ENCODE peak calls at places on chromosomes 12 and 14, in four cellular contexts. A is K562, J is GM12878, W is HepG2. S is an unnamed sample.

GRCh38 chr12:109963330-109963729 is 32.8 kb downstream of the GIT2 start:
- DNase-seq in W (no peak), A (no peak), J (no peak), S (no peak)

GRCh38 chr12:48972213-48973021 is 882 bp upstream of the WNT10B start:
- DNase-seq in W (no peak), A (no peak), J (no peak), S (no peak)

GRCh38 chr14:101599234-101599885 is 38.1 kb downstream of the DIO3 start:
- DNase-seq in J (no peak), W (no peak), A (no peak), S (no peak)

GRCh38 chr12:63826002-63826585 is 18.4 kb upstream of the SRGAP1 start:
- DNase-seq in A (peak; percentile 29), J (no peak), W (peak; percentile 56), S (peak; percentile 66)

GRCh38 chr12:83574142-83574541 is 887.4 kb downstream of the TMTC2 start:
- DNase-seq in W (no peak), J (no peak), A (no peak), S (no peak)

GRCh38 chr14:97442363-97442762 is 645.2 kb downstream of the VRK1 start:
- DNase-seq in W (no peak), A (no peak), J (peak; percentile 21), S (no peak)

GRCh38 chr14:71764701-71765347 is 167.4 kb upstream of the RGS6 start:
- DNase-seq in A (no peak), W (no peak), J (no peak), S (no peak)

GRCh38 chr12:31600252-31600651 is 9.3 kb upstream of the DENND5B start:
- DNase-seq in J (no peak), W (no peak), A (peak; percentile 24), S (no peak)

GRCh38 chr12:124646385-124647230 is 79.2 kb upstream of the NCOR2 start:
- DNase-seq in A (no peak), W (no peak), J (peak; percentile 5), S (no peak)

GRCh38 chr14:24240110-24240918 is 2.1 kb downstream of the TINF2 start:
- DNase-seq in W (no peak), J (no peak), A (no peak), S (no peak)

GRCh38 chr12:102372112-102372511 is 108.3 kb downstream of the IGF1 start:
- DNase-seq in W (no peak), A (no peak), J (no peak), S (no peak)

GRCh38 chr14:58941666-58942065 is 246.8 kb upstream of the DAAM1 start:
- DNase-seq in J (no peak), W (no peak), A (no peak), S (no peak)

GRCh38 chr14:83779266-83779665 is 1750.7 kb upstream of the FLRT2 start:
- DNase-seq in W (no peak), A (no peak), J (no peak), S (no peak)

GRCh38 chr14:50524731-50525510 is 7.4 kb downstream of the MAP4K5 start:
- DNase-seq in J (no peak), A (no peak), W (no peak), S (no peak)

GRCh38 chr14:64040044-64040443 is 187.2 kb downstream of the SYNE2 start:
- DNase-seq in W (no peak), A (no peak), J (no peak), S (no peak)

GRCh38 chr14:68285421-68286179 is 466.0 kb downstream of the RAD51B start:
- DNase-seq in W (no peak), J (peak; percentile 91), A (no peak), S (no peak)

GRCh38 chr12:27620121-27620520 is 76.1 kb upstream of the REP15 start:
- DNase-seq in J (no peak), W (no peak), A (no peak), S (no peak)

GRCh38 chr14:100282766-100283419 is 23.4 kb downstream of the SLC25A29 start:
- DNase-seq in W (no peak), A (no peak), J (no peak), S (no peak)

GRCh38 chr12:28767836-28768348 is 381.2 kb upstream of the FAR2 start:
- DNase-seq in W (no peak), J (no peak), A (no peak), S (no peak)

GRCh38 chr12:3553681-3554546 is 62.9 kb downstream of the PRMT8 start:
- DNase-seq in J (no peak), A (no peak), W (no peak), S (no peak)

GRCh38 chr12:38056701-38057689 is 259.6 kb upstream of the ALG10B start:
- DNase-seq in W (no peak), A (no peak), J (no peak), S (no peak)

GRCh38 chr12:124286414-124286813 is 8.5 kb upstream of the RFLNA start:
- DNase-seq in W (no peak), A (no peak), J (no peak), S (no peak)

GRCh38 chr14:39740454-39740853 is 308.2 kb upstream of the FBXO33 start:
- DNase-seq in W (no peak), A (no peak), J (no peak), S (no peak)

GRCh38 chr12:111506260-111506659 is 92.9 kb downstream of the ATXN2 start:
- DNase-seq in W (no peak), J (no peak), A (no peak), S (no peak)

GRCh38 chr12:103470664-103471063 is 25.1 kb downstream of the C12orf42 start:
- DNase-seq in W (no peak), J (no peak), A (no peak), S (no peak)

GRCh38 chr14:75205586-75205985 is 29.2 kb upstream of the TMED10 start:
- DNase-seq in J (no peak), W (no peak), A (no peak), S (no peak)

GRCh38 chr14:42163136-42163535 is 556.5 kb downstream of the LRFN5 start:
- DNase-seq in W (no peak), J (no peak), A (no peak), S (no peak)

GRCh38 chr14:98798099-98798498 is 473.9 kb downstream of the BCL11B start:
- DNase-seq in A (no peak), W (no peak), J (no peak), S (no peak)

GRCh38 chr12:83017001-83017400 is 330.3 kb downstream of the TMTC2 start:
- DNase-seq in J (no peak), W (no peak), A (no peak), S (peak; percentile 13)

GRCh38 chr12:12159988-12160387 is 89.2 kb downstream of the BCL2L14 start:
- DNase-seq in J (no peak), W (no peak), A (no peak), S (no peak)

GRCh38 chr12:34405286-34406227 is 383.3 kb downstream of the ALG10 start:
- DNase-seq in W (no peak), A (no peak), J (no peak), S (no peak)

GRCh38 chr14:104388011-104388521 is 191.5 kb upstream of the C14orf180 start:
- DNase-seq in J (no peak), W (no peak), A (no peak), S (no peak)

GRCh38 chr14:100410056-100410565 is 87.0 kb downstream of the SLC25A47 start:
- DNase-seq in A (no peak), J (no peak), W (no peak), S (no peak)

GRCh38 chr14:55066223-55066622 is 14.8 kb downstream of the MAPK1IP1L start:
- DNase-seq in W (no peak), A (no peak), J (no peak), S (no peak)

GRCh38 chr14:26157517-26157916 is 440.3 kb downstream of the NOVA1 start:
- DNase-seq in J (no peak), W (no peak), A (no peak), S (no peak)

GRCh38 chr12:120978296-120979219 is at the start of gene HNF1A:
- DNase-seq in A (no peak), J (no peak), W (peak; percentile 95), S (no peak)

GRCh38 chr12:53825246-53826081 is 73.7 kb upstream of the CISTR start:
- DNase-seq in A (no peak), W (peak; percentile 99), J (no peak), S (peak; percentile 83)
- TF ChIP-seq ZNF274 in A (no peak), W (no peak), J (no peak), S (no peak)

GRCh38 chr14:52400846-52401245 is 86.7 kb downstream of the PTGER2 start:
- DNase-seq in A (no peak), W (no peak), J (peak; percentile 20), S (no peak)

GRCh38 chr14:52399886-52400599 is 85.9 kb downstream of the PTGER2 start:
- DNase-seq in J (no peak), A (no peak), W (no peak), S (peak; percentile 2)

GRCh38 chr14:52402812-52403526 is 88.9 kb downstream of the PTGER2 start:
- DNase-seq in W (no peak), A (no peak), J (peak; percentile 21), S (no peak)

DNA sequence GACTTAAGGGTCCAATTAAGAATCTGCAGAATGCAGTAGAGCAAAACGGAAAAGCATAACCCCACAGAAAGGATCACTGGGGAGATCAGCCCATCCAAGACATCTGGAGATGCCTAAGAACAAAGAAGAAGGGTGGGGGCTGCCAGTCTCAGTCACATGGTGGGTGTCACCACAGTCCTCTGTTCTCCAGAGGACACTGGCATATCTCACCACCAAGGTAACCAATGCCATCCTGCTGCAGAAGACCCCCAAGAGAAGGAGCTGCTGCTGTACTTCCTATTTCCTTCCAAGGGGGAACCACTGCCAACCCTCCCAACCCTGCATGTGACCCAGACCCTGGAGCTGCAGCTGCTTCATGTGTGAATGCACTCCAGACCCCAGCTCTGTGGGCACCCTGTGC is 91.2 kb downstream of the PTGER2 start:
- DNase-seq in J (no peak), A (no peak), W (no peak), S (no peak)
- H3K9ac ChIP-seq in J (no peak overlapping the region), A (no peak overlapping the region), W (no peak overlapping the region), S (no peak overlapping the region)

GRCh38 chr12:2457215-2458112 is 337.3 kb upstream of the FKBP4 start:
- DNase-seq in W (no peak), J (no peak), A (peak; percentile 20), S (no peak)

GRCh38 chr12:2456122-2456812 is 338.5 kb upstream of the FKBP4 start:
- DNase-seq in A (no peak), W (no peak), J (no peak), S (no peak)

GRCh38 chr12:2460051-2460450 is 334.7 kb upstream of the FKBP4 start:
- DNase-seq in A (no peak), W (no peak), J (no peak), S (no peak)

GRCh38 chr12:2456813-2457186 is 338.0 kb upstream of the FKBP4 start:
- DNase-seq in A (no peak), W (no peak), J (no peak), S (no peak)

GRCh38 chr12:2458113-2458414 is 336.7 kb upstream of the FKBP4 start:
- DNase-seq in W (no peak), J (no peak), A (no peak), S (no peak)
- TF ChIP-seq ZBTB33 in W (no peak), J (no peak), A (no peak), S (no peak)

GRCh38 chr14:91400696-91401095 is 16.9 kb downstream of the CCDC88C start:
- DNase-seq in W (no peak), J (no peak), A (no peak), S (no peak)

GRCh38 chr14:91398192-91398591 is 19.4 kb downstream of the CCDC88C start:
- DNase-seq in J (no peak), W (no peak), A (no peak), S (no peak)

GRCh38 chr14:91398707-91399106 is 18.9 kb downstream of the CCDC88C start:
- DNase-seq in W (no peak), J (no peak), A (no peak), S (no peak)

GRCh38 chr14:91401751-91402150 is 15.9 kb downstream of the CCDC88C start:
- DNase-seq in J (no peak), A (no peak), W (no peak), S (no peak)

GRCh38 chr14:91399868-91400640 is 17.6 kb downstream of the CCDC88C start:
- DNase-seq in A (no peak), W (no peak), J (no peak), S (no peak)
- TF ChIP-seq ZNF274 in A (no peak), W (no peak), J (no peak), S (no peak)

S was measured in HCT116.